ENCODE peak calls at places on chromosomes 5 and 9, in ten cellular contexts. O, H, K, J, A, W, L, R, D and T are unnamed samples.

GRCh38 chr5:7261049-7261448 is 134.9 kb upstream of the ADCY2 start:
- DNase-seq in O (no peak), H (no peak), K (no peak), J (no peak), A (no peak), W (no peak), L (no peak), R (no peak), D (peak), T (peak)

GRCh38 chr5:11050596-11051304 is 289.7 kb upstream of the DAP start:
- DNase-seq in O (no peak), H (no peak), K (no peak), J (peak), A (no peak), W (no peak), L (no peak), R (no peak), D (no peak), T (no peak)

GRCh38 chr5:154264549-154265196 is 74.1 kb downstream of the GALNT10 start:
- DNase-seq in O (no peak), H (no peak), K (no peak), J (no peak), A (no peak), W (no peak), L (no peak), R (no peak), D (no peak), T (no peak)

GRCh38 chr9:106934831-106935230 is 71.9 kb downstream of the ZNF462 start:
- DNase-seq in O (no peak), H (no peak), K (no peak), J (no peak), A (no peak), W (no peak), L (no peak), R (no peak), D (no peak), T (no peak)

GRCh38 chr9:20853866-20854265 is 169.8 kb downstream of the FOCAD start:
- DNase-seq in O (no peak), H (no peak), K (no peak), J (no peak), A (no peak), W (no peak), L (no peak), R (no peak), D (no peak), T (no peak)

GRCh38 chr5:81393783-81394718 is at the start of gene ACOT12:
- DNase-seq in O (peak), H (no peak), K (peak), J (peak), A (no peak), W (no peak), L (no peak), R (peak), D (no peak), T (no peak)

GRCh38 chr5:134438268-134438622 is 26.6 kb upstream of the CDKN2AIPNL start:
- DNase-seq in O (peak), H (no peak), K (no peak), J (peak), A (no peak), W (no peak), L (no peak), R (no peak), D (peak), T (no peak)

GRCh38 chr9:94169978-94170377 is 85.7 kb downstream of the PTPDC1 start:
- DNase-seq in O (no peak), H (no peak), K (no peak), J (no peak), A (no peak), W (no peak), L (no peak), R (no peak), D (no peak), T (no peak)

GRCh38 chr5:146440870-146441495 is 6.2 kb upstream of the TCERG1 start:
- DNase-seq in O (no peak), H (no peak), K (no peak), J (no peak), A (no peak), W (no peak), L (no peak), R (no peak), D (no peak), T (no peak)

GRCh38 chr9:1604942-1605560 is 410.1 kb upstream of the SMARCA2 start:
- DNase-seq in O (no peak), H (no peak), K (no peak), J (no peak), A (no peak), W (no peak), L (no peak), R (no peak), D (no peak), T (no peak)

GRCh38 chr9:91141407-91141973 is 220.2 kb downstream of the AUH start:
- DNase-seq in O (no peak), H (no peak), K (no peak), J (no peak), A (no peak), W (no peak), L (no peak), R (no peak), D (no peak), T (no peak)

GRCh38 chr5:61333351-61334223 is 1.5 kb downstream of the ZSWIM6 start:
- DNase-seq in O (peak), H (peak), K (peak), J (no peak), A (no peak), W (peak), L (peak), R (peak), D (peak), T (peak)

GRCh38 chr9:135106551-135107270 is 19.2 kb downstream of the OLFM1 start:
- DNase-seq in O (no peak), H (no peak), K (no peak), J (no peak), A (no peak), W (no peak), L (no peak), R (no peak), D (no peak), T (no peak)

GRCh38 chr9:127482662-127483061 is 31.4 kb downstream of the LRSAM1 start:
- DNase-seq in O (no peak), H (no peak), K (no peak), J (no peak), A (no peak), W (no peak), L (no peak), R (no peak), D (no peak), T (no peak)

GRCh38 chr9:16867571-16868311 is 2.7 kb downstream of the BNC2 start:
- DNase-seq in O (no peak), H (no peak), K (no peak), J (peak), A (no peak), W (peak), L (no peak), R (peak), D (no peak), T (peak)

GRCh38 chr9:6955251-6955921 is 197.6 kb downstream of the KDM4C start:
- DNase-seq in O (no peak), H (no peak), K (no peak), J (peak), A (no peak), W (no peak), L (no peak), R (no peak), D (no peak), T (no peak)

GRCh38 chr5:170635706-170636105 is 131.9 kb downstream of the KCNIP1 start:
- DNase-seq in O (peak), H (no peak), K (no peak), J (no peak), A (no peak), W (no peak), L (no peak), R (peak), D (no peak), T (no peak)

GRCh38 chr5:30764704-30765103 is 428.8 kb upstream of the CDH6 start:
- DNase-seq in O (no peak), H (no peak), K (no peak), J (peak), A (no peak), W (no peak), L (no peak), R (no peak), D (no peak), T (no peak)

GRCh38 chr9:131888923-131889322 is 149.0 kb upstream of the RAPGEF1 start:
- DNase-seq in O (no peak), H (no peak), K (no peak), J (no peak), A (no peak), W (no peak), L (no peak), R (no peak), D (no peak), T (no peak)
- H3K27ac ChIP-seq in O (no peak), H (no peak), K (no peak), J (no peak), A (no peak), W (no peak), L (no peak), R (no peak), D (no peak), T (no peak)

DNA sequence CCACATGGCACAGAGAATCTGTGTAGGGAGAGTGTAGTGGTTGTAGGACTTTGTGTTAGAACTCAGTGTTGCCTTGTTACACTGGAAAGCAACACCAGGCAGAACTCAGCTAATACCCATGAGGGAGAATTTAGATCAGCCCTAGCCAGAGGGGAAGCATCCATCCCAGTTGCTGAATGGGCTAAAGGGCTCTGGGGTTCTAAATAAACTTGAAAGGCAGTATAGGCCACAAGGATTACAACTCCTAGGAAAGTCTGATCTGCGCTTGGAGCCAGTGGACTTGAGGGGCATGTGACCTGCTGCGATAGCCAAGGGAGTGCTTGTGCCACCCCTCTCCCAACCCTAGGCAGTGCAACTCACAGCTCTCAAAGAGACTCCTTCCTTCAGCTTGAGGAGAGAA is 26.9 kb downstream of the PTGS1 start:
- DNase-seq in O (no peak), H (no peak), K (no peak), J (no peak), A (no peak), W (no peak), L (no peak), R (no peak), D (no peak), T (no peak)
- TF ChIP-seq CTCF in O (no peak), H (no peak), K (no peak), J (no peak), A (no peak), W (no peak), L (no peak), R (no peak), D (no peak), T (no peak)

GRCh38 chr5:40502045-40502444 is 177.7 kb upstream of the PTGER4 start:
- DNase-seq in O (no peak), H (no peak), K (no peak), J (no peak), A (no peak), W (no peak), L (no peak), R (no peak), D (no peak), T (no peak)

GRCh38 chr5:40507095-40507494 is 172.6 kb upstream of the PTGER4 start:
- DNase-seq in O (no peak), H (no peak), K (no peak), J (no peak), A (no peak), W (no peak), L (no peak), R (no peak), D (no peak), T (no peak)

GRCh38 chr5:40503438-40503837 is 176.3 kb upstream of the PTGER4 start:
- DNase-seq in O (no peak), H (no peak), K (no peak), J (peak), A (no peak), W (no peak), L (no peak), R (no peak), D (no peak), T (no peak)

GRCh38 chr5:40502736-40503135 is 177.0 kb upstream of the PTGER4 start:
- DNase-seq in O (no peak), H (no peak), K (no peak), J (no peak), A (no peak), W (no peak), L (no peak), R (no peak), D (no peak), T (no peak)

DNA sequence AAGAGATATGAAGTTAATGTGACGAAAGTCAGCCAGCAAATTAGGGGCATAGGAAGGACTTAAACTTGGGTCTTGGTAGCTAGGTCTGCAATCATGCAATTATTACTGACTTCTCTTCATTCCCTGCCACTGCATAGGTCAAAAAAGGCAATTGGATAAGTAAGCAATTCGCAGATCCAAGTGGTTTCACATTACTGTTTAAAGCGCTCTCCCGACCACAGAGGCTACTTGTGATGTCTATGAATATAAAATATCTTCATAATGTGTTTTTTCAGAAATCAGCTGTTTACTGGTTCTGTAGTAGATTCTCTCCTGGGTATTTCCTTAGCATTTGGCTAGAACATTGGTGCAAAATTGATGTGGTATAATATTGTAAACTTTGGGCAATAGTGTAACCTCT is 174.7 kb upstream of the PTGER4 start:
- DNase-seq in O (no peak), H (no peak), K (no peak), J (no peak), A (no peak), W (no peak), L (no peak), R (no peak), D (no peak), T (no peak)
- TF ChIP-seq POLR2A in O (no peak), H (no peak), K (no peak), J (no peak), A (no peak), W (no peak), L (no peak), R (no peak), D (no peak), T (no peak)

DNA sequence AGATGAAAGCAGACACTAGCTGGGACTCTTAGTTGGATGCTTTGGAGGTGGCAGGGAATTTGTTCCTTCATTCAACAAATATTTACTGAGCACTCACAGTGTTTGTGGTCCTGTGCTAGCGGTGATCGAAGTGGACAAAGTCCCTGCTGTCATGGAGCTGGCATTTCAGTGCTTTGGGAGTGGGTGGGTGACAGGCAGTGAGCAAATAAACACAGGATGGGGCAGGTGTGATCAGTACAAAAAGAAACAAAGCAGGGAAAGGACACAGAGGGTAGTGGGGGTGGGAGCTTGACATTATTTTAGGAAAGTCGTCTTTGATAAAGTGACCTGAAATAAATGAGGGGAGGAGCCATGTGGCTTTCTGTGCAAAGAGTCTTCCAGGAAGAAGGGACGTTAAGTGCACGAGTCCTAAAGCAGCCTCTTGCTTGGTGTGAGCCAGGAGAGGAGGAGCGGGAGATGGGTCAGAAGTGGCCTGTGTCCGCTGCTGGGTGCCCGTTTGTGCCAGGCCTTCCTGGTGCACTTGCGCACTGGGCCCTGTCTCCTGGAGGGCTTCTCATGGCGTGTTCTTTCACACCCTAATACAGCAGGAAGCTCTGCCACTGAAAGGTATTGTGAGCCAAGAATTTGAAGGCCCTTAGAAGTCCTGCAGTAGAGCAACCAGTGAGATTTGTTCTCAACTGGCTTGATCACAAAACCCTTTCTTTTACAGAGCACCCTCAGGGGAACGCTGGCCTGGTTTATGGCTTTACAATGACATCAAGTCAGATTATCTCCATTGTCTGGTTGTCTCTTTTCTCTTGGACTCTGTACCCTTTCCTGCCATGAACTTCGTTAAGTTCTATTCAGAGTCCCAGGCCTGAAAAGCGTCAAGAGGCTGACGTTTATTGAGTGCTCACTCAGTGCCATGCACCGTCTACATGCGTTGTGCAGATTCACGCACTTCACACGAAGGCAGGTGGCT is 14.9 kb downstream of the NDST1 start:
- DNase-seq in O (no peak), H (no peak), K (peak), J (no peak), A (no peak), W (no peak), L (no peak), R (no peak), D (peak), T (no peak)
- H3K27ac ChIP-seq in O (peak), H (peak), K (peak), J (no peak), A (no peak), W (no peak), L (peak), R (peak), D (peak), T (no peak)

DNA sequence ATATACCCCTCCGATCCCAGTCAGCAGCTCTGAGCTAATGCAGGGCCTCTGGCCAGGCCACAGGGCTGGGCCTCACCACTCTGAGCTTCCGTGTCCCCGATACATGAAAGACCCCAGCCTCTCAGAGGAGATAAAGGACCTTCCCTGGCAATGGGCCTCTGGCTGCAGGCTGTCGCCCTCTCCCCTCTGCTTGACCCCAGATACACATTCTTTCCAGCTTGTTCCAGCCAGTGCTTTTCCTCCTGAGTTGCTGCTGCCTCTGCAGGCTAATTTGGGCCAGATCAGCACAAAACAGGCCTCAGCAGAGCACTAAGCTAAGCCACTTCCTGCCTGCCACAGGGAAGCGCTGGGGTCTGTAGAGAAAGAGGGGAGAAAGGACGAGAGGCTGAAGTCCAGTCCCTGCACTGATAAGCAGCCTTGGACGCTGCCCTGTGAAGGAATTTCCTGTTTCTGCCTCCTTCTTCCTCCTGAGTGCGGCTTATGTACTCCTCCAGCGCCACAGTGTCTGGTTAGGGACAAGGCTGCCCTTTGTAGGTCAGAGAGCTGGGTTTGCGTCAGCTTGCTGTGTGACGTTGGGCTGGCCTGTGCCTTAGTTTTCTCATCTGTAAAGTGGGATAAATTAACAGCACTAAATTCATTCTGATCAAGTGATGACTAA is 73.0 kb upstream of the IL17B start:
- DNase-seq in O (no peak), H (no peak), K (peak), J (peak), A (no peak), W (peak), L (peak), R (peak), D (peak), T (no peak)
- TF ChIP-seq CTCF in O (no peak), H (peak), K (no peak), J (peak), A (no peak), W (no peak), L (peak), R (no peak), D (no peak), T (no peak)

GRCh38 chr9:35490155-35490909 is 421 bp downstream of the RUSC2 start:
- DNase-seq in O (peak), H (no peak), K (peak), J (no peak), A (no peak), W (peak), L (no peak), R (peak), D (peak), T (peak)

GRCh38 chr9:35490910-35491465 is 1.1 kb downstream of the RUSC2 start:
- DNase-seq in O (no peak), H (no peak), K (no peak), J (peak), A (no peak), W (no peak), L (no peak), R (no peak), D (no peak), T (no peak)

GRCh38 chr9:35488019-35488418 is 1.9 kb upstream of the RUSC2 start:
- DNase-seq in O (no peak), H (no peak), K (no peak), J (no peak), A (no peak), W (no peak), L (no peak), R (no peak), D (no peak), T (no peak)

GRCh38 chr9:35488566-35489312 is 1.2 kb upstream of the RUSC2 start:
- DNase-seq in O (no peak), H (no peak), K (no peak), J (no peak), A (no peak), W (no peak), L (no peak), R (no peak), D (peak), T (no peak)

GRCh38 chr9:35489313-35490154 is at the start of gene RUSC2:
- DNase-seq in O (peak), H (peak), K (peak), J (peak), A (no peak), W (peak), L (peak), R (peak), D (peak), T (peak)
- TF ChIP-seq POLR2A in O (no peak), H (peak), K (peak), J (peak), A (peak), W (peak), L (no peak), R (peak), D (peak), T (peak)

DNA sequence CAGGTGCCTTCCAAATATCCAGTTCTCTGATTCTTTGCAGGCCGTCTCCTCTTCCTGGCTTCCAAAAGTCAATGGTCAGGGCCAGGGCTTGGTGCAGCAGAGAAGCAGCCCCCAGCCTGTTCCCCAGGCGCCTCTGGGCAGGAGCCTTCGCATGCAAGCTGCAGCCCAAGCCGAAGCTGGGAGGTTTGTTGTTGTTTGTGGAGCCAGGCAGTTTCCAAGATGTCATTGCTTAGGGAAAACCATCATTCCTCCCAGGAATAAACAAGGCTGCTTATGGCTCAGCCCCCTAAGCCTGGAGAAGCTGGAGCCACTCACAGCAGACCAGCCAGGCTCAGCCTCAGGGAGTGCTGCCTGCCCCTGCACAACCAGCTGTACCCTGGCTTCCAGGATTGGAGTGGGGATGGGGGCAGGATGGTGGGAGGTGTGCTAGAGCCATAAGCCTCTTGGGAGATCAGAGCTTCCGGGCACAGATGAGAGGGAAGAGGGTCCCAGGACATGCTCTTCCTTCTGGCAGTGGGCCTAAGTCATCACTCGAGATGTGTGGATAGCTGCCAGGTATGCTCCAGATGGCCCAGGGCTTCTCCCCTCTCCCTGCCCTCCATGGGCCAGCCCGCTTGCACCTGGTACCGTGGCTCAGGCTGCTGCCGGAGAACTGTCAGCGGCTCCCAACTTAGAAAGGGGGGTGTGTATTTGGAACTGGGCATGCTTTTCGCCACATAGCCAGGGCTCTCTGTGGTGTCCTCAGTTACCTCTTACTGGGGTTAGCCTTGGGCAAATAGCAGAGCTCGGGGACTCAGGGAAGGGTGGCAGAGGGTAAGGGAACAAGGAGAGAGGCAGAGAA is 105.2 kb downstream of the RGS3 start:
- DNase-seq in O (peak), H (no peak), K (peak), J (peak), A (no peak), W (no peak), L (no peak), R (peak), D (no peak), T (no peak)
- H3K27ac ChIP-seq in O (no peak), H (no peak), K (peak), J (no peak), A (no peak), W (no peak), L (peak), R (no peak), D (no peak), T (no peak)